ENCODE peak calls at places on chromosomes 12 and 14, in eight cellular contexts. T is brain microvascular endothelial cell, U is uterus, W is neural progenitor cell, B is suprapubic skin, F is left lung, J is OCI-LY7, R is IMR-90. P is an unnamed sample.

GRCh38 chr12:125081427-125081826 is 16.2 kb downstream of the AACS start:
- DNase-seq in W (no peak), F (no peak), R (no peak), U (no peak), J (peak; percentile 56), B (no peak), T (no peak), P (peak; percentile 19)

GRCh38 chr12:93743229-93743998 is 66.2 kb downstream of the CRADD start:
- DNase-seq in B (no peak), W (no peak), R (no peak), F (no peak), J (no peak), T (no peak), U (no peak), P (no peak)

GRCh38 chr12:2294651-2295475 is 242.1 kb downstream of the CACNA1C start:
- DNase-seq in R (peak; percentile 69), F (peak; percentile 84), J (peak; percentile 45), W (no peak), B (peak; percentile 86), T (no peak), U (peak; percentile 68), P (no peak)

GRCh38 chr14:105665951-105666277 is 139.5 kb downstream of the TMEM121 start:
- DNase-seq in B (no peak), F (no peak), T (no peak), R (no peak), U (no peak), J (no peak), W (no peak), P (no peak)

GRCh38 chr14:90439874-90440442 is 43.1 kb downstream of the CALM1 start:
- DNase-seq in T (no peak), W (peak; percentile 34), R (no peak), U (no peak), B (no peak), J (no peak), F (no peak), P (no peak)

GRCh38 chr14:49505026-49505766 is 81.0 kb downstream of the RPS29 start:
- DNase-seq in W (no peak), T (no peak), J (no peak), B (no peak), R (peak; percentile 1), U (no peak), F (no peak), P (no peak)

GRCh38 chr14:32329146-32329545 is at the start of gene AKAP6:
- DNase-seq in B (no peak), T (no peak), R (no peak), F (no peak), U (no peak), W (peak; percentile 84), J (no peak), P (no peak)

GRCh38 chr12:120497524-120498150 is 1.7 kb downstream of the DYNLL1 start:
- DNase-seq in B (no peak), F (no peak), T (peak; percentile 26), U (no peak), W (no peak), J (no peak), R (peak; percentile 41), P (no peak)

GRCh38 chr14:71602524-71602923 is 329.7 kb upstream of the RGS6 start:
- DNase-seq in R (no peak), F (no peak), W (no peak), J (no peak), B (no peak), U (no peak), T (no peak), P (peak; percentile 51)

GRCh38 chr14:88191605-88192004 is 131.5 kb downstream of the KCNK10 start:
- DNase-seq in R (no peak), F (no peak), W (no peak), B (no peak), U (no peak), T (no peak), J (no peak), P (no peak)

DNA sequence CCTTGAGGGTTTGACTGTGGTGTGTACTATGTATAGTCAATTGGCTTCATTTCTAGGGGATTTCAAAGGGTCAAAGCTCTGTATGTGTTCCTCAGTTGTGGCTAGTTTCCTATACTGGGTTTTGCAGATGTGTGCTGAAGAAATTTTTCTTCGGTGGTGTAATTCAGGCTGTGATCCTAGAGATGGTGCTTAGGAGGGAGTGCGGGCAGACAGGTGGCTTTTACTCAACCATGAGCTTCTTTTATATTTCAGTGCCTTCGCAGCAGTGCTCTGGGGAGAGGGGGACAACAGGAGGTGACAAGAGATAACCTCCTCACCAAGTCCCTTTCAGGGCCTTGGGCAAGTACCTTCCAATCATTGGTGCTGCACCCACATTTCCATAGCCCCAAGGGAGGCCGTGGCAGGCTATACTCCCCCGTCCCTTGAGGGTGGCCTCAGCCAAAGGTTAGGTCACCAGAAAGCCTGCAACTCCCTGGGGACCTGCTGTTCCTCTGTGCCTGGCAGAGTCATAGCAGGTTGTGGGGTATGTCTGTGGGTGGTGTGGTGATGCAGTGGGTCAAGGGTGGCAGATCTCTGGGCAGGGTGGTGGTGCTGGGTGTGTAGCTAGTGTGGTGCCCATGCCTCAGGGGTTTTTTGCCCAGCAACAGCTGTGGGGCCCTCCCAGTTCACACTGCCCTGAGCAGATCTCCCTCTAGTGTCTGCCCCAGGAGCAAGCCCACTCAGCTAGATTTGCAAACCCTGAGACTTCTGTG is 37.0 kb upstream of the TMX1 start:
- DNase-seq in R (no peak), W (no peak), J (no peak), B (no peak), U (no peak), F (no peak), T (no peak), P (no peak)
- TF ChIP-seq CTCF in R (no peak), W (no peak), J (no peak), B (no peak), U (no peak), F (no peak), T (no peak), P (no peak)

GRCh38 chr12:107351716-107352115 is 258.4 kb upstream of the CRY1 start:
- DNase-seq in J (no peak), U (no peak), B (no peak), R (peak; percentile 36), F (no peak), W (no peak), T (no peak), P (no peak)

GRCh38 chr12:107349839-107350238 is 256.5 kb upstream of the CRY1 start:
- DNase-seq in U (no peak), B (no peak), F (no peak), T (no peak), W (no peak), R (no peak), J (no peak), P (no peak)

GRCh38 chr12:107351109-107351508 is 257.8 kb upstream of the CRY1 start:
- DNase-seq in F (no peak), T (no peak), R (no peak), J (no peak), B (no peak), U (no peak), W (no peak), P (no peak)

GRCh38 chr12:107347261-107347660 is 253.9 kb upstream of the CRY1 start:
- DNase-seq in W (no peak), B (no peak), F (no peak), J (no peak), U (no peak), R (no peak), T (no peak), P (no peak)

GRCh38 chr12:107349008-107349747 is 255.8 kb upstream of the CRY1 start:
- DNase-seq in F (no peak), W (peak; percentile 24), T (peak; percentile 78), B (peak; percentile 65), R (peak; percentile 91), J (no peak), U (no peak), P (no peak)
- H3K27ac ChIP-seq in F (no peak overlapping the region), W (no peak overlapping the region), T (no peak overlapping the region), B (peak overlapping the region; percentile 80), R (no peak overlapping the region), J (no peak overlapping the region), U (no peak overlapping the region), P (no peak overlapping the region)

DNA sequence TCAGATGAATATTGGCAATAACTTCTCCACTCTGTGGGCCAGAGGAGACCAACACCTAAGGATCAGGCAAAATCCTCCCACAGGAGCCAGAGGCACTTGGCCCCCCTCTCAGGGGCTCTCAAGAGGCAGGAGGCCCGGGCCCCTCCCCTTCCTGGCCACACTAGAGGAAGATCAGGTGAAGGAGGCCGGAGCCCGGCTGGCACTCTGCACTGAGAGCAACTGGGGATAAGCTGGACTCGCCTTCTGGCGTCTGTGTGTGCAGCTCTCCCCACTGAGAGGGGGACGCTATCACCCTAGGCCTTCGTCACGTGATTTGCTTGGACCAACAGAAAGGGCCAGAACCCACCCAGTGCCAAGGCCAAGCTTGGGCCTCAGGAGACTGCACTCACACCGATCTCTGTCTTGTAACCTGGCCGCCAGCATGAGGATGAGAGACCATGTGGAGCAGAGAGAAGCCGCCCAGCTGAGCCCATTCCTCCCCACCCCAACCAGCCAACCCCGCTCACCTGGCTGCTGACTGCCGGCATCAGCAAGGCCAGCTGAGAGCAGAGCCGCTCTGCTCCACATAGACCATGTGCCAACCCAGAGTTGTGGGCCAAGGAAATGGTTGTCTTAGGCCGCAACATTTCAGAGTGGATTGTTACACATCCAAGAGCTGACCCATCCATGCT is 64.0 kb downstream of the NOC4L start:
- DNase-seq in J (no peak), B (no peak), R (no peak), W (no peak), F (no peak), U (no peak), T (no peak), P (peak; percentile 95)
- H3K4me3 ChIP-seq in J (no peak overlapping the region), B (no peak overlapping the region), R (no peak overlapping the region), W (no peak overlapping the region), F (no peak overlapping the region), U (no peak overlapping the region), T (no peak overlapping the region), P (no peak overlapping the region)

GRCh38 chr12:109309441-109310246 is 560 bp upstream of the FOXN4 start:
- DNase-seq in R (no peak), F (no peak), B (no peak), W (peak; percentile 66), J (peak; percentile 91), T (no peak), U (no peak), P (peak; percentile 44)
- TF ChIP-seq CTCF in R (no peak), F (no peak), B (no peak), W (no peak), J (no peak), T (no peak), U (no peak), P (no peak)

GRCh38 chr14:61258985-61259384 is 22.2 kb downstream of the TMEM30B start:
- DNase-seq in F (no peak), W (no peak), J (no peak), T (no peak), R (peak; percentile 21), B (no peak), U (no peak), P (no peak)
- H3K27ac ChIP-seq in F (no peak overlapping the region), W (no peak overlapping the region), J (no peak overlapping the region), T (no peak overlapping the region), R (no peak overlapping the region), B (no peak overlapping the region), U (no peak overlapping the region), P (no peak overlapping the region)

DNA sequence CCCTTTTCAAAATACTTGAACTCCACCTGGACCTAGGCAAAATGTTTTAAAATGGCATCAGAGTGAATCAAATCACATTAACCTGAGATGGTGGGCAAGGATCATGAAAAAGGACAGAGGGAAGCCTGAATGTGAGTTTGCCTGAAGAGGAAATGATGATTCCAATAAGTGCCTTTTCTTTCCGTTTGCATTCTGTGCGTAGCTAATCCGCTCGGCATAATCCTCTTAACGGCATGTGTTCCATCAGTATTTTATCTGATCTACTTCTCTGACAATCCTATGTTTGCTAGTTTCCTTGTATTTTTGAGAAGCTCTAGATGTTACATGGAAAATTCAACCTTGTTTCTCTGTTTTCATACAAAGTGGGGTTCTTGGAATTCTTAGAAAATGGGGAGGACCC is 354.6 kb downstream of the NRXN3 start:
- DNase-seq in R (no peak), F (no peak), U (no peak), B (no peak), T (no peak), J (no peak), W (peak; percentile 59), P (peak; percentile 88)
- H3K4me3 ChIP-seq in R (no peak overlapping the region), F (no peak overlapping the region), U (no peak overlapping the region), B (no peak overlapping the region), T (no peak overlapping the region), J (no peak overlapping the region), W (no peak overlapping the region), P (no peak overlapping the region)